ENCODE peak calls at places on chromosomes 5 and 9, in ten cellular contexts. D is astrocyte of the spinal cord; E is T-helper 9 cell; P is EL; H is PC-9; U is NCI-H1092 treated with DMSO at 0.1 percent for 48 hours; Q is hippocampal formation; Y is heart right ventricle; T is activated CD8-positive, alpha-beta memory T cell treated with anti-CD3 and anti-CD28 coated beads, Interleukin-2, amount 50 U/mL, for 48 hours; O is fibroblast of the conjunctiva. I is an unnamed sample.

GRCh38 chr5:17080361-17080760 is 137.1 kb upstream of the BASP1 start:
- DNase-seq in D (no peak), E (no peak), P (no peak), H (no peak), U (no peak), Q (no peak), Y (no peak), T (no peak), O (no peak), I (no peak)

GRCh38 chr9:127658431-127658830 is 46.4 kb downstream of the STXBP1 start:
- DNase-seq in D (no peak), E (no peak), P (no peak), H (no peak), U (no peak), Q (no peak), Y (no peak), T (no peak), O (no peak), I (no peak)

GRCh38 chr5:116864157-116864837 is 289.7 kb upstream of the SEMA6A start:
- DNase-seq in D (peak), E (no peak), P (no peak), H (no peak), U (peak), Q (peak), Y (no peak), T (no peak), O (no peak), I (no peak)

GRCh38 chr9:121786543-121786948 is 135.1 kb downstream of the DAB2IP start:
- DNase-seq in D (no peak), E (no peak), P (no peak), H (no peak), U (no peak), Q (no peak), Y (no peak), T (no peak), O (no peak), I (no peak)

GRCh38 chr9:128420060-128420650 is 502 bp upstream of the CERCAM start:
- DNase-seq in D (peak), E (peak), P (peak), H (peak), U (peak), Q (peak), Y (peak), T (peak), O (no peak), I (peak)

GRCh38 chr5:146662229-146662628 is 146.2 kb upstream of the GPR151 start:
- DNase-seq in D (peak), E (no peak), P (peak), H (no peak), U (no peak), Q (no peak), Y (no peak), T (no peak), O (no peak), I (no peak)

GRCh38 chr5:163185315-163185714 is 252.1 kb upstream of the CCNG1 start:
- DNase-seq in D (no peak), E (no peak), P (no peak), H (no peak), U (no peak), Q (no peak), Y (no peak), T (no peak), O (no peak), I (no peak)

GRCh38 chr5:113235884-113236283 is 198.9 kb downstream of the TSSK1B start:
- DNase-seq in D (no peak), E (no peak), P (no peak), H (no peak), U (no peak), Q (no peak), Y (no peak), T (no peak), O (no peak), I (no peak)

GRCh38 chr5:6728011-6728794 is 15.0 kb downstream of the TENT4A start:
- DNase-seq in D (no peak), E (no peak), P (no peak), H (no peak), U (peak), Q (no peak), Y (no peak), T (no peak), O (no peak), I (no peak)

GRCh38 chr5:112710896-112711295 is 26.8 kb upstream of the APC start:
- DNase-seq in D (no peak), E (no peak), P (no peak), H (no peak), U (no peak), Q (no peak), Y (no peak), T (no peak), O (no peak), I (no peak)

GRCh38 chr5:123746683-123747360 is 234.8 kb downstream of the CSNK1G3 start:
- DNase-seq in D (peak), E (no peak), P (no peak), H (no peak), U (no peak), Q (no peak), Y (no peak), T (no peak), O (no peak), I (no peak)

GRCh38 chr9:91953723-91954122 is 3.7 kb upstream of the ROR2 start:
- DNase-seq in D (no peak), E (no peak), P (no peak), H (no peak), U (peak), Q (no peak), Y (no peak), T (no peak), O (no peak), I (no peak)

GRCh38 chr9:114513952-114514267 is 8.6 kb upstream of the WHRN start:
- DNase-seq in D (no peak), E (no peak), P (no peak), H (no peak), U (no peak), Q (no peak), Y (no peak), T (no peak), O (no peak), I (no peak)

GRCh38 chr5:20570486-20570885 is 582.5 kb upstream of the CDH18 start:
- DNase-seq in D (no peak), E (no peak), P (no peak), H (no peak), U (no peak), Q (no peak), Y (no peak), T (no peak), O (no peak), I (no peak)

GRCh38 chr9:34514816-34515215 is 8.0 kb downstream of the ENHO start:
- DNase-seq in D (no peak), E (no peak), P (no peak), H (no peak), U (no peak), Q (no peak), Y (no peak), T (no peak), O (no peak), I (no peak)

GRCh38 chr5:81907012-81907411 is 64.8 kb upstream of the ATG10 start:
- DNase-seq in D (no peak), E (no peak), P (no peak), H (no peak), U (no peak), Q (no peak), Y (no peak), T (no peak), O (no peak), I (no peak)